ENCODE peak calls at places on chromosomes 3 and 15, in five cellular contexts. I, F, A, X and U are unnamed samples.

GRCh38 chr15:85354432-85354831 is 26.0 kb upstream of the AKAP13 start:
- DNase-seq in I (no peak), F (no peak), A (no peak), X (no peak), U (no peak)

GRCh38 chr3:130626021-130626420 is 109.0 kb downstream of the COL6A6 start:
- DNase-seq in I (no peak), F (no peak), A (no peak), X (no peak), U (no peak)

GRCh38 chr15:72272213-72272996 is at the start of gene PARP6:
- DNase-seq in I (peak; percentile 97), F (peak; percentile 98), A (peak; percentile 96), X (peak; percentile 98), U (peak; percentile 99)

GRCh38 chr3:143814358-143814968 is 33.8 kb downstream of the SLC9A9 start:
- DNase-seq in I (no peak), F (no peak), A (no peak), X (no peak), U (no peak)

GRCh38 chr3:26590919-26591318 is 31.7 kb upstream of the LRRC3B start:
- DNase-seq in I (no peak), F (no peak), A (no peak), X (no peak), U (no peak)

GRCh38 chr3:42692667-42693529 is 7.6 kb downstream of the KLHL40 start:
- DNase-seq in I (no peak), F (peak; percentile 31), A (no peak), X (no peak), U (no peak)

GRCh38 chr3:27639271-27639670 is 82.9 kb downstream of the EOMES start:
- DNase-seq in I (no peak), F (no peak), A (no peak), X (no peak), U (no peak)

GRCh38 chr15:100558771-100559254 is 30.1 kb upstream of the CERS3 start:
- DNase-seq in I (no peak), F (no peak), A (no peak), X (no peak), U (no peak)

GRCh38 chr3:53259427-53260259 is 3.8 kb upstream of the TKT start:
- DNase-seq in I (no peak), F (no peak), A (no peak), X (no peak), U (no peak)

GRCh38 chr15:73802336-73803105 is 49.4 kb upstream of the INSYN1 start:
- DNase-seq in I (no peak), F (no peak), A (no peak), X (no peak), U (no peak)

GRCh38 chr15:45776772-45777171 is 141.9 kb downstream of the SQOR start:
- DNase-seq in I (no peak), F (no peak), A (no peak), X (no peak), U (no peak)

GRCh38 chr3:57076422-57076951 is 16.0 kb downstream of the SPATA12 start:
- DNase-seq in I (no peak), F (no peak), A (no peak), X (no peak), U (no peak)

GRCh38 chr3:127426444-127427168 is 138.8 kb upstream of the PRR20G start:
- DNase-seq in I (no peak), F (no peak), A (no peak), X (no peak), U (peak; percentile 37)

GRCh38 chr3:46429250-46429649 is 22.2 kb downstream of the CCRL2 start:
- DNase-seq in I (no peak), F (no peak), A (no peak), X (no peak), U (no peak)

GRCh38 chr3:144229237-144229830 is 257.7 kb downstream of the DIPK2A start:
- DNase-seq in I (no peak), F (no peak), A (no peak), X (no peak), U (no peak)

GRCh38 chr3:10683106-10683505 is 132.9 kb upstream of the SLC6A11 start:
- DNase-seq in I (no peak), F (no peak), A (no peak), X (no peak), U (no peak)

GRCh38 chr15:31476866-31477265 is 150.2 kb downstream of the KLF13 start:
- DNase-seq in I (no peak), F (no peak), A (no peak), X (no peak), U (no peak)

GRCh38 chr3:134336587-134336986 is 37.7 kb downstream of the AMOTL2 start:
- DNase-seq in I (no peak), F (no peak), A (no peak), X (no peak), U (no peak)

GRCh38 chr15:70892002-70892911 is at the start of the genes LRRC49 and THAP10:
- DNase-seq in I (peak; percentile 88), F (peak; percentile 82), A (peak; percentile 34), X (peak; percentile 39), U (peak; percentile 87)
- TF ChIP-seq POLR2A in I (no peak), F (peak; percentile 24), A (peak; percentile 55), X (no peak), U (no peak)

GRCh38 chr3:138594935-138595259 is 837 bp upstream of the CEP70 start:
- DNase-seq in I (no peak), F (no peak), A (no peak), X (no peak), U (no peak)

GRCh38 chr3:138593488-138594149 is 441 bp downstream of the CEP70 start:
- DNase-seq in I (no peak), F (no peak), A (no peak), X (no peak), U (no peak)

GRCh38 chr3:138591392-138591791 is 2.7 kb downstream of the CEP70 start:
- DNase-seq in I (no peak), F (no peak), A (no peak), X (no peak), U (no peak)

GRCh38 chr3:138598534-138598933 is 4.5 kb upstream of the CEP70 start:
- DNase-seq in I (no peak), F (no peak), A (no peak), X (no peak), U (no peak)

DNA sequence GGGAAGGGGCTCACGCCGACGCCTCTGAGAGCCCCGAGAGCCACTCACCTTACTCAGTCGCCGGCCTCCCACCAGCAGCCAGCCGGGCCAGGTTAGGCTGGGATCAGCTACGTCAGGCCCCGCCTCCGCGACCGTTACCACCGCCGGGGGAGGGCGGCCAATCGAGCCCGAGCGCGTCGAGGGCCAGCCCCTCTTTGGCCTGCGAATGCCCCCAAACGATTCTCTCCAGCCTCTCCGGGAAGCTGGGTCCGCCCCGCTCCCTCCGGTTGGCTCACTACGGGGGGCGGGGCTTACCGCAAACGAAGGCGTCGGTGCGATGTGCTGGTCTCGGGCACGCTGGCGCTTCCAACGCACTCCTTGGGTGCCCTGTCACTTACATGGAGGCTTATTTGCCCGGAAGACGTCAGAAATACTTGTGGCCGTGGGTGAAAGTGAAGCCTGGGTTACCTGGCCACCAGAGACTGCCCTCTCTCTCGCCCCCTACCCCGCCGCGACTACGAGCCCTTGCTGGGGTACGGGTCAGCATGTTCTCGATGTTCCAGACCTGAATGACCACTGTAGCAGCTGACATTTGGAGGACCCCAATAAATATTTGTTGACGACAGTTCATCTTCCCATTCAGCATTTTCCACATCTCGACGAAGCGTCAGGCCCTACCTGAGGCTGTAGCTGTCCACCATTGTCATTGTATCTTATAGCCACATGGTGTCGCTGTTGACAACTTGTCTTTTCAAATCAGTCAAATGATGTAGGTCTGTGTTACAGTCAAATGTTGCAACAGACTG is at the start of gene CEP70:
- DNase-seq in I (peak; percentile 90), F (peak; percentile 90), A (peak; percentile 84), X (peak; percentile 53), U (peak; percentile 93)
- TF ChIP-seq POLR2A in I (peak; percentile 82), F (peak; percentile 81), A (peak; percentile 73), X (no peak), U (peak; percentile 73)

DNA sequence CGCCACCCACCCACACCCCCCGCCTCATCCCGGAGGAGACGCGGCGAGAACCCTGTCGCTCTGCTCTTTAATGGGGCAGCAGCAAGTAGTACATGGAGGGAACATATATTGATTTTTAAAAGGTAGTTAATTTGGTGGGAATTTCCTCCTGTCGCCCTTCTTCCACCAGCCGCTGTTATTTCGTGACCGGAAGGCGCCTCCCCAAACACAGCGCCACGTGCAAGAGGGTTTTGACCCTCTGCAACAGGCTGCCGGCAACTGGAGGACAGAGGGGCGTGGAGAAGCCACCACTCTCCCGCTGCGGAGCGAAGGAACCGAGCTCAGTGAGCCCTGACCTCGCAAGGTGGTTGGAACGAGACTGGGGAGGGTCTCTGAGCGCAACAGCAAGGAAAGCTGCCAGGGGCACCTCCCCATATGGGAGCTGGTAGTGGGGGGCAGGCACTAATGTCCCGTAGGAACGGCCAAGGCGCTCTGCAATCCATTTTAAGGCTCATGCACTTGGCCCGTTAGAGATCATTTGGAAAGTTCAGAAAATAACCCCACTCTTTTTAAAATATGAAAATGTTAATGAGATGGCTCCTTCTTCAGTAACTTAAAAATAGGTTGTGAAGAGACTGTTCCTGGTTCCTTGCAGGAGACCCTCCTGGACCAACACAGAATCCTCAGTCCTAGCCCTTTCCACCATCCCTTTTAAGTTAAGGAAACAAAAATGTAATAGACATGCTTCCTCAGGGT is 4.3 kb downstream of the ONECUT1 start:
- DNase-seq in I (no peak), F (no peak), A (no peak), X (no peak), U (no peak)
- TF ChIP-seq POLR2A in I (no peak), F (no peak), A (no peak), X (no peak), U (no peak)

DNA sequence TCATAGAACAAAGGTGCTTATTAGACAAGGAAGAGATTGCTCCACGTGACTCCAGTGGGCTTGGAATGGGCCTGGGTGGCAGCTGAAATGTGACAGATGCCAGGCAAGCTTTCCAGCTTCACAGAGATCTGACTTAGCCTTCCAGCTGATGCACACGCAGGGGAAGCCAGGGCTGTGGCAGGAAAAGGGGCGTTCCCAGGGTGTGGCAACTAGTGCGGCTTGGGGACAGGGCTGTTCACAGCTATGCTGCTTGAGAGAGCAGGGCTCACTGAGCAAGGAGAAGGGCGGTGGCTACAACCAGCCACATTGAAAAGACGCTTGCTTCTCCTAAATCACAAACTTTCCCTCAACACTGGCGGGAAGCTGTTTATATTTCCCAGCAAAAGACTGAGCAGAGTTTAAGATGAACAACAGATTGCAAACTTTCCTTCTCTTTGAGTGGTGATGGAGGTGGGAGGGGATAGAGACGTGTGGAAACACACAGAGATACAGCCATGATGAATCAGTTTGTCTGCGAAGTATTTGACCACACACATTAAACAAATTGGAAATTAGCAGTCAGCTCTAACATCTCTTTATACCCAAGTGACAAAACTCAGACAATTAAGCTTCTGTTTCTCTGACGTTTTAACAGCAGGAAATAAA is 127.5 kb downstream of the BDH1 start:
- DNase-seq in I (peak; percentile 32), F (no peak), A (peak; percentile 84), X (no peak), U (no peak)
- TF ChIP-seq POLR2A in I (no peak), F (no peak), A (peak; percentile 68), X (no peak), U (no peak)